ENCODE peak calls at places on chromosomes 5 and 9, in four cellular contexts. X is heart right ventricle, B is H1, A is IMR-90. K is an unnamed sample.

GRCh38 chr5:109905906-109906305 is 216.2 kb downstream of the MAN2A1 start:
- DNase-seq in B (no peak), A (no peak), X (no peak), K (peak; percentile 28)

GRCh38 chr5:181100121-181101015 is 30.6 kb downstream of the OR2V1 start:
- DNase-seq in A (no peak), B (peak; percentile 59), X (no peak), K (no peak)

GRCh38 chr5:177366528-177367322 is 9.0 kb downstream of the RGS14 start:
- DNase-seq in B (peak; percentile 97), A (peak; percentile 68), X (peak; percentile 89), K (peak; percentile 62)

GRCh38 chr9:126491256-126491879 is 122.4 kb upstream of the LMX1B start:
- DNase-seq in A (peak; percentile 69), X (no peak), B (no peak), K (no peak)

GRCh38 chr5:71658916-71659661 is 60.0 kb upstream of the CARTPT start:
- DNase-seq in A (no peak), B (no peak), X (no peak), K (no peak)

GRCh38 chr5:92907914-92908606 is 673.0 kb downstream of the NR2F1-AS1 start:
- DNase-seq in A (peak; percentile 75), X (no peak), B (no peak), K (no peak)

GRCh38 chr9:77978086-77978781 is 53.4 kb downstream of the GNAQ start:
- DNase-seq in B (no peak), A (no peak), X (no peak), K (no peak)

GRCh38 chr9:98280162-98280561 is 24.7 kb upstream of the TBC1D2 start:
- DNase-seq in B (no peak), X (no peak), A (no peak), K (no peak)

GRCh38 chr5:58764199-58764598 is 181.3 kb downstream of the RAB3C start:
- DNase-seq in X (no peak), B (no peak), A (no peak), K (peak; percentile 32)

GRCh38 chr9:23587433-23587832 is 238.6 kb downstream of the ELAVL2 start:
- DNase-seq in X (peak; percentile 75), A (no peak), B (no peak), K (no peak)

GRCh38 chr5:96614110-96614691 is 48.0 kb upstream of the CAST start:
- DNase-seq in A (peak; percentile 96), X (no peak), B (peak; percentile 54), K (peak; percentile 95)

GRCh38 chr5:119022017-119022745 is 33.8 kb upstream of the DTWD2 start:
- DNase-seq in A (peak; percentile 57), B (no peak), X (no peak), K (no peak)

GRCh38 chr9:98057095-98057799 is 715 bp downstream of the NANS start:
- DNase-seq in X (no peak), B (no peak), A (peak; percentile 13), K (no peak)

GRCh38 chr5:102654559-102655354 is 100.3 kb upstream of the PAM start:
- DNase-seq in B (no peak), A (no peak), X (no peak), K (no peak)

GRCh38 chr5:962386-962785 is 46.2 kb upstream of the NKD2 start:
- DNase-seq in A (no peak), B (no peak), X (no peak), K (no peak)

GRCh38 chr5:53884411-53884810 is 324.0 kb downstream of the NDUFS4 start:
- DNase-seq in A (no peak), B (no peak), X (no peak), K (no peak)

GRCh38 chr9:30075451-30076199 is 2308.8 kb upstream of the ACO1 start:
- DNase-seq in X (no peak), A (no peak), B (no peak), K (peak; percentile 77)

GRCh38 chr5:82601085-82601484 is 322.9 kb upstream of the RPS23 start:
- DNase-seq in A (no peak), X (no peak), B (no peak), K (no peak)

GRCh38 chr9:120940573-120940972 is 14.0 kb upstream of the TRAF1 start:
- DNase-seq in A (no peak), X (no peak), B (no peak), K (no peak)

GRCh38 chr9:694499-695154 is 146.9 kb upstream of the DMRT1 start:
- DNase-seq in X (peak; percentile 22), B (no peak), A (peak; percentile 93), K (peak; percentile 98)

GRCh38 chr5:58094031-58094430 is 365.9 kb downstream of the PLK2 start:
- DNase-seq in X (no peak), B (no peak), A (peak; percentile 34), K (peak; percentile 95)

GRCh38 chr5:173233347-173234128 is 1.5 kb downstream of the NKX2-5 start:
- DNase-seq in B (no peak), A (no peak), X (no peak), K (no peak)

GRCh38 chr5:25458628-25459027 is 813.9 kb upstream of the CDH10 start:
- DNase-seq in X (no peak), B (no peak), A (no peak), K (peak; percentile 0)

GRCh38 chr9:77927265-77927664 is 104.3 kb downstream of the GNAQ start:
- DNase-seq in B (no peak), X (no peak), A (peak; percentile 45), K (no peak)

GRCh38 chr5:38835887-38836286 is 9.9 kb upstream of the OSMR start:
- DNase-seq in A (peak; percentile 33), B (no peak), X (no peak), K (no peak)

GRCh38 chr9:73866451-73866850 is 630.7 kb upstream of the RORB start:
- DNase-seq in X (no peak), A (no peak), B (no peak), K (no peak)

GRCh38 chr5:139745121-139745799 is 50.3 kb upstream of the PSD2 start:
- DNase-seq in X (peak; percentile 60), B (peak; percentile 69), A (peak; percentile 82), K (no peak)
- H3K4me1 ChIP-seq in X (peaks cover 8% of the 10 kb centered on the region), B (peaks cover 44% of the 10 kb centered on the region), A (peaks cover 32% of the 10 kb centered on the region), K (peaks cover 4% of the 10 kb centered on the region)

GRCh38 chr5:142568996-142569335 is 116.9 kb downstream of the FGF1 start:
- DNase-seq in B (no peak), A (no peak), X (no peak), K (peak; percentile 49)
- H3K27ac ChIP-seq in B (no peak overlapping the region), A (peak overlapping the region; percentile 39), X (peak overlapping the region; percentile 58), K (peak overlapping the region; percentile 55)

GRCh38 chr9:96139592-96140251 is 162.3 kb downstream of the HSD17B3 start:
- DNase-seq in A (peak; percentile 95), B (no peak), X (no peak), K (peak; percentile 39)
- H3K4me1 ChIP-seq in A (peaks cover 29% of the 10 kb centered on the region), B (peaks cover 17% of the 10 kb centered on the region), X (no peaks in the 10 kb centered on the region), K (no peaks in the 10 kb centered on the region)

GRCh38 chr5:158898185-158899177 is 201.2 kb downstream of the EBF1 start:
- DNase-seq in X (no peak), A (no peak), B (no peak), K (no peak)
- H3K27ac ChIP-seq in X (no peak overlapping the region), A (no peak overlapping the region), B (no peak overlapping the region), K (no peak overlapping the region)

DNA sequence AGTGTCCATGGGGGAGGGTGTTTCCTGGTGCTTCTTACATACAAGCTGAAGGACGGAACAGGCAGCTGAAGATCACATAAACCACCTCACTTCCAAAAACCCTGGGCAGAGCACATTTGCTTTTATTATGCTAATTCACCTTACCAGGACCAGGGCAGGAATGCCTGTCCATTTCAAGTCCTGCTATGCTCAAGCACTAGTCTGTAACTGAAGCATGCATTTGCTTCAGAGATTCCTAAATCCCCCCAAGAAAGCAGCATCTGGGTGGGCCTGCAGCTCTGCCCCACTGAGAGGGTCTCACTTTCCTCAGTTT is 9.4 kb upstream of the NACC2 start:
- DNase-seq in A (no peak), X (no peak), B (no peak), K (no peak)
- H3K4me1 ChIP-seq in A (peaks cover 12% of the 10 kb centered on the region), X (peaks cover 29% of the 10 kb centered on the region), B (peaks cover 58% of the 10 kb centered on the region), K (peaks cover 10% of the 10 kb centered on the region)

GRCh38 chr5:55308254-55308836 is 556 bp downstream of the MTREX start:
- DNase-seq in X (no peak), A (peak; percentile 19), B (no peak), K (peak; percentile 50)
- H3K27ac ChIP-seq in X (peak overlapping the region; percentile 86), A (peak overlapping the region; percentile 58), B (peak overlapping the region; percentile 90), K (peak overlapping the region; percentile 96)

DNA sequence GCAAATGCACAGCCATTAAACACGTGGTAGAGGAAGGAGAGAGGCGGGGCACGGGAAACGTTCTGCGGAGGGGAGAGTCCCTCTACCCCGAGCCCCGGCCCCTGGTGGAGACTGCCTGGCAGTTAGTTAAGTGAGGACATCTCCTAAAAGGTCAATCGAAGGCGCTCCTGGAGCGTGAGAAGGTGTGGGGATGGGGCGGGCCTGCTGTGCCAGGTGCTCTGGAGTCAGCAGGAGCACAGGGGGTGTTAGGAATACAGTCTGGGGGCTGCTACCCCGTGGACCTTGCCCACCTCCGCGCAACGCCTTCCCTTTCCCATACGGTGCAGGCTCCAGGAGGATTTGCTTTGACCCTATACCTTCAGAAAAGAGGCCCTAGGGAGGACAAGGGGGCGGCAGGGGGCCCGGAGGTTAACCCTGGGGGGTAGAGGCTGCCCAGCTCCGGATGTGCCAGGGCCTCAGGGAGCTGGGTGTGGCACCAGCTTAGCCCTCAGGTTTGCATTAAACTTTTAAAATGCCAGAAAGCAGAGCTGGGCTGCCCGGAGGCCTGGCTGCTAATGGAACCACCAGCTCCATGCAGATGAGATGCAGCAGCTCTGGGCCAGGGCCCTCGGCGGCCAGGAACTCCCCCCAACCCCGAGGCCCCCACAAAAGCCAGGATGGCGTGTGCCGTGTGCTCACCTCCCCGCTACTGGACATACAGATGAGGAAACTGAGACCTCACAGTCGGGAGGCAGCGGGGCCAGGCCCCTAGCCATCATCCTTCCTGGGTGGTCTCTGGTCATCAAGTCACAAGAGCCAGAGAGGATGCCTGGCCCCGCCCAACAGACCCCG is 39.2 kb downstream of the NACC2 start:
- DNase-seq in X (no peak), A (no peak), B (peak; percentile 53), K (no peak)
- H3K4me1 ChIP-seq in X (peaks cover 26% of the 10 kb centered on the region), A (peaks cover 29% of the 10 kb centered on the region), B (peaks cover 40% of the 10 kb centered on the region), K (peaks cover 7% of the 10 kb centered on the region)

GRCh38 chr5:157538311-157538710 is 37.3 kb downstream of the ADAM19 start:
- DNase-seq in B (no peak), X (no peak), A (no peak), K (no peak)
- H3K27ac ChIP-seq in B (no peak overlapping the region), X (no peak overlapping the region), A (no peak overlapping the region), K (no peak overlapping the region)

GRCh38 chr9:21684231-21684630 is 118.2 kb upstream of the MTAP start:
- DNase-seq in A (no peak), B (no peak), X (no peak), K (no peak)

GRCh38 chr9:21682376-21682775 is 120.1 kb upstream of the MTAP start:
- DNase-seq in X (no peak), A (no peak), B (no peak), K (no peak)

GRCh38 chr9:21683484-21684175 is 118.8 kb upstream of the MTAP start:
- DNase-seq in B (no peak), A (no peak), X (no peak), K (peak; percentile 55)

GRCh38 chr9:21681641-21682040 is 120.8 kb upstream of the MTAP start:
- DNase-seq in X (no peak), B (no peak), A (peak; percentile 85), K (peak; percentile 96)

DNA sequence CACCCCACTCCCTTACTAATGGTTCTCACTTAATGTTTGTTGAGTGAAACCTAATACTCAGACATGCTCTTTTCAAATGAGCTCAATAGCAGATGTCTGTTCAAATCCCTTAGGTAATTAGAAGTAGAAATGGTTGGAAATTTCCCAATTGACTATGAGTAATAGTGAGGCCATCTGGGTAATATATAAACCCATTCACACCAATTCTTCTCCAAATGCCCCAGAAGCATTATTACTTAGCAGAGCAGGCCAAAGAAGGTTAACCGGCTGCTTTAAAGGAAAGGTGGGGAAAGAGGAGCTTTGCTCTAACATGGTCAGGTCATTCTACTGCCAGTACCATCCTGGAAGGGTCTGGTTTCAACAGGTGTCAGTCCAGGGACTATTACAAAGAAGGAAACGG is 119.5 kb upstream of the MTAP start:
- DNase-seq in B (no peak), A (peak; percentile 49), X (no peak), K (peak; percentile 87)
- H3K4me1 ChIP-seq in B (no peaks in the 10 kb centered on the region), A (peaks cover 26% of the 10 kb centered on the region), X (no peaks in the 10 kb centered on the region), K (peaks cover 84% of the 10 kb centered on the region)

K was measured in foreskin keratinocyte.